ENCODE peak calls at places on chromosomes 3 and 15, in four cellular contexts. I is endothelial cell of umbilical vein, M is astrocyte, Y is A549. V is an unnamed sample.

GRCh38 chr15:48285329-48286214 is 45.7 kb upstream of the DUT start:
- DNase-seq in I (peak), M (peak), Y (peak), V (peak)

GRCh38 chr15:78073026-78073425 is 4.5 kb downstream of the TBC1D2B start:
- DNase-seq in I (no peak), M (no peak), Y (no peak), V (no peak)

GRCh38 chr3:63069780-63070540 is 194.7 kb upstream of the CADPS start:
- DNase-seq in I (no peak), M (peak), Y (no peak), V (peak)

GRCh38 chr3:111761309-111761795 is 97.7 kb upstream of the PHLDB2 start:
- DNase-seq in I (peak), M (peak), Y (peak), V (peak)

GRCh38 chr3:9347086-9347485 is 15.8 kb upstream of the THUMPD3 start:
- DNase-seq in I (no peak), M (peak), Y (no peak), V (peak)

GRCh38 chr3:152574461-152575079 is 260.4 kb upstream of the P2RY1 start:
- DNase-seq in I (peak), M (peak), Y (peak), V (peak)

GRCh38 chr15:62482715-62483429 is 317.8 kb upstream of the C2CD4B start:
- DNase-seq in I (no peak), M (peak), Y (peak), V (peak)

GRCh38 chr3:8280161-8280560 is 221.5 kb upstream of the LMCD1 start:
- DNase-seq in I (no peak), M (no peak), Y (no peak), V (no peak)

GRCh38 chr3:97823503-97824004 is 1.7 kb downstream of the CRYBG3 start:
- DNase-seq in I (peak), M (no peak), Y (no peak), V (no peak)

GRCh38 chr3:140441006-140441405 is 236.9 kb upstream of the TRIM42 start:
- DNase-seq in I (peak), M (peak), Y (peak), V (peak)

GRCh38 chr15:78368671-78369070 is 28.5 kb downstream of the CRABP1 start:
- DNase-seq in I (no peak), M (no peak), Y (no peak), V (no peak)

GRCh38 chr3:17847156-17847555 is 104.7 kb upstream of the TBC1D5 start:
- DNase-seq in I (no peak), M (no peak), Y (no peak), V (no peak)
- H3K4me2 ChIP-seq in I (no peak), M (no peak), Y (no peak), V (no peak)

GRCh38 chr3:98906230-98906629 is 4.7 kb upstream of the DCBLD2 start:
- DNase-seq in I (no peak), M (peak), Y (no peak), V (peak)
- H3K4me2 ChIP-seq in I (no peak), M (peak), Y (peak), V (peak)

DNA sequence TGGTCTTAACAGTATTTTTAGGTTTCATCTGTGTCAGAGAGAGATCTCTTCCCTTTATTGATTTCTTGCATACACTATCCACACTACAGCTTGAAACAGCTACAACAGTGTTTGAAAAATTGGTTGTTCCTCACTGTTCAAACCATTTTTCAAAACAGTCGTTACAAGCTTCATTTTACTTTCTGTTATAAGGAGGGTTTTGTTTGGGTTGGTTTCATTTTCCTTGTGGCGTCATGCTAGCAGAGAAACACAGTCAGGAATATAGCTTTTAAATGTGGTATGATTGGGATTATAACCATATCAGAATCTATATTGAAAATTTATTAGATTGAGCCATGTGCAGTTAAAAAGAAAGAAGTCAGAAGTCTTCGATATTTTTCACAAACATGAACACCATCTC is 400.6 kb downstream of the ZBTB20 start:
- DNase-seq in I (no peak), M (no peak), Y (peak), V (no peak)
- H3K4me2 ChIP-seq in I (no peak), M (no peak), Y (peak), V (peak)

GRCh38 chr3:186400677-186401076 is 38.6 kb upstream of the DGKG start:
- DNase-seq in I (no peak), M (no peak), Y (no peak), V (no peak)
- H3K4me2 ChIP-seq in I (no peak), M (no peak), Y (no peak), V (no peak)

GRCh38 chr3:18335202-18335601 is 89.9 kb downstream of the SATB1 start:
- DNase-seq in I (no peak), M (no peak), Y (no peak), V (no peak)
- H3K4me2 ChIP-seq in I (no peak), M (no peak), Y (no peak), V (no peak)

GRCh38 chr3:52707585-52707984 is 1.7 kb downstream of the SPCS1 start:
- DNase-seq in I (no peak), M (no peak), Y (no peak), V (peak)
- H3K4me2 ChIP-seq in I (peak), M (peak), Y (peak), V (no peak)

GRCh38 chr3:79139395-79140060 is 628.3 kb downstream of the ROBO1 start:
- DNase-seq in I (no peak), M (peak), Y (no peak), V (no peak)

GRCh38 chr3:79146024-79146423 is 621.8 kb downstream of the ROBO1 start:
- DNase-seq in I (no peak), M (no peak), Y (no peak), V (no peak)

GRCh38 chr3:79140718-79141117 is 627.1 kb downstream of the ROBO1 start:
- DNase-seq in I (no peak), M (peak), Y (no peak), V (peak)
- H3K4me2 ChIP-seq in I (no peak), M (no peak), Y (no peak), V (no peak)

GRCh38 chr3:181569356-181569940 is 142.3 kb upstream of the SOX2 start:
- DNase-seq in I (no peak), M (no peak), Y (no peak), V (no peak)

GRCh38 chr3:181568248-181568647 is 143.5 kb upstream of the SOX2 start:
- DNase-seq in I (peak), M (peak), Y (no peak), V (peak)

GRCh38 chr3:181568693-181569092 is 143.0 kb upstream of the SOX2 start:
- DNase-seq in I (no peak), M (no peak), Y (no peak), V (no peak)

GRCh38 chr3:181570472-181570871 is 141.3 kb upstream of the SOX2 start:
- DNase-seq in I (no peak), M (no peak), Y (no peak), V (no peak)

GRCh38 chr3:181572432-181572831 is 139.3 kb upstream of the SOX2 start:
- DNase-seq in I (no peak), M (no peak), Y (no peak), V (no peak)
- H3K4me2 ChIP-seq in I (no peak), M (no peak), Y (no peak), V (no peak)

DNA sequence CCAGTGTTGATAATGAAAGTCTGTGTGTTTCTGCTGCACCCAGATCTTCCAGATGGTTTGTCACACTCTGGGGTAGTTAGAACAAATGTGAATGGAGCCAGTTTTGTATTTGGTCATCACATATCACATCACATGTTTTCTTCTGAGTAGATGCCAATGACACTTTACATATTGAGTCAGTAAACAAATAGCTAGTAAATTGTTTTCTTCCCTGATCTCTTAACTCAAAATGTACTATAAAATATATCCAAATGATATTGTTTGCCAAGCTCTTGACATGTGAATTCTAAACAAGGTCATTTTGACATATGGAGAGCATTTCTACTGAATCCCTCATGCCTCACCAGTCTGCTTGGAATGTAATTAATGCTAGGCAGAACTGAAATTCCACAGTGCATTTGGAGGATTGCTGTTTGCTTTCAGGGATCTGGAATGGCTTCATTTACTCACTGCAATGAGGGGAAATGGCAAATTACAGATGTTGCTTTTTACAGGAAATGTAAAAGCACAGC is 45.0 kb downstream of the PDHB start:
- DNase-seq in I (peak), M (peak), Y (no peak), V (peak)
- H3K4me2 ChIP-seq in I (peak), M (no peak), Y (no peak), V (peak)

GRCh38 chr15:27248251-27248650 is 277.3 kb downstream of the GABRG3 start:
- DNase-seq in I (no peak), M (no peak), Y (no peak), V (no peak)
- H3K4me2 ChIP-seq in I (no peak), M (no peak), Y (no peak), V (no peak)